ENCODE peak calls at places on chromosomes 12 and 14, in five cellular contexts. J is adrenal gland, I is SK-MEL-5, R is endodermal cell, A is ureter. V is an unnamed sample.

GRCh38 chr14:88614218-88614907 is 51.5 kb downstream of the ZC3H14 start:
- DNase-seq in I (no peak), A (no peak), J (no peak), R (no peak), V (no peak)

GRCh38 chr12:108129017-108129812 is at the start of gene WSCD2:
- DNase-seq in J (peak; percentile 23), A (peak; percentile 79), R (peak; percentile 99), I (no peak), V (peak; percentile 21)

GRCh38 chr12:89348894-89349669 is 3.2 kb downstream of the DUSP6 start:
- DNase-seq in I (peak; percentile 43), A (no peak), R (no peak), J (no peak), V (no peak)

GRCh38 chr12:47828967-47829482 is 9.3 kb upstream of the HDAC7 start:
- DNase-seq in I (peak; percentile 43), R (peak; percentile 88), A (peak; percentile 91), J (peak; percentile 84), V (peak; percentile 82)

GRCh38 chr12:52944683-52945388 is 4.1 kb upstream of the KRT18 start:
- DNase-seq in J (no peak), A (no peak), R (peak; percentile 73), I (no peak), V (no peak)

GRCh38 chr14:51488569-51489220 is 163.0 kb upstream of the FRMD6 start:
- DNase-seq in I (no peak), R (no peak), J (no peak), A (peak; percentile 65), V (no peak)

GRCh38 chr12:2283910-2284309 is 231.1 kb downstream of the CACNA1C start:
- DNase-seq in I (no peak), J (no peak), R (peak; percentile 57), A (no peak), V (peak; percentile 8)

GRCh38 chr14:105974902-105975301 is 448.5 kb downstream of the TMEM121 start:
- DNase-seq in I (peak; percentile 46), R (no peak), J (no peak), A (no peak), V (peak; percentile 19)

GRCh38 chr14:59688224-59689170 is 111.9 kb upstream of the CCDC175 start:
- DNase-seq in J (peak; percentile 33), R (peak; percentile 91), I (peak; percentile 79), A (no peak), V (peak; percentile 58)

GRCh38 chr12:18428416-18428815 is 167.1 kb downstream of the PIK3C2G start:
- DNase-seq in R (no peak), I (peak; percentile 39), A (no peak), J (no peak), V (no peak)

GRCh38 chr12:129001-129400 is 62.4 kb downstream of the IQSEC3 start:
- DNase-seq in J (no peak), A (no peak), I (no peak), R (no peak), V (no peak)

GRCh38 chr12:130609966-130610365 is 106.1 kb downstream of the RIMBP2 start:
- DNase-seq in J (no peak), A (no peak), I (no peak), R (peak; percentile 37), V (no peak)

GRCh38 chr12:4434721-4435425 is 10.7 kb downstream of the FGF6 start:
- DNase-seq in A (peak; percentile 18), J (no peak), R (peak; percentile 47), I (no peak), V (no peak)

GRCh38 chr12:71958056-71958455 is 19.4 kb downstream of the TPH2 start:
- DNase-seq in J (no peak), R (no peak), A (no peak), I (no peak), V (no peak)

GRCh38 chr12:106084048-106084671 is 54.6 kb downstream of the NUAK1 start:
- DNase-seq in R (peak; percentile 94), J (no peak), I (peak; percentile 26), A (no peak), V (no peak)

GRCh38 chr14:102213470-102213869 is 73.8 kb downstream of the WDR20 start:
- DNase-seq in A (no peak), J (no peak), I (no peak), R (no peak), V (no peak)

GRCh38 chr14:51993274-51993673 is 3.9 kb downstream of the RTRAF start:
- DNase-seq in A (no peak), R (no peak), I (no peak), J (no peak), V (no peak)

GRCh38 chr12:107844312-107844921 is 69.9 kb downstream of the ASCL4 start:
- DNase-seq in A (no peak), R (peak; percentile 88), I (no peak), J (no peak), V (no peak)

GRCh38 chr12:11726659-11727058 is 77.2 kb downstream of the ETV6 start:
- DNase-seq in J (no peak), A (no peak), R (no peak), I (no peak), V (no peak)

GRCh38 chr12:20339060-20339459 is 29.3 kb upstream of the PDE3A start:
- DNase-seq in J (no peak), R (no peak), I (no peak), A (no peak), V (no peak)

GRCh38 chr12:90075685-90076084 is 367.0 kb upstream of the ATP2B1 start:
- DNase-seq in J (no peak), R (no peak), I (no peak), A (no peak), V (no peak)

GRCh38 chr12:39372929-39373328 is 70.0 kb downstream of the KIF21A start:
- DNase-seq in A (no peak), R (no peak), J (no peak), I (no peak), V (no peak)

GRCh38 chr12:93111791-93112208 is 182.7 kb upstream of the EEA1 start:
- DNase-seq in A (no peak), J (no peak), R (no peak), I (no peak), V (no peak)

GRCh38 chr14:81533212-81533535 is 479 bp downstream of the SEL1L start:
- DNase-seq in I (no peak), J (no peak), A (no peak), R (no peak), V (no peak)

GRCh38 chr14:104599446-104599845 is 5.1 kb downstream of the TMEM179 start:
- DNase-seq in J (no peak), R (no peak), A (no peak), I (no peak), V (no peak)

GRCh38 chr12:101876861-101877815 is at the start of gene DRAM1:
- DNase-seq in I (peak; percentile 83), R (peak; percentile 96), J (peak; percentile 92), A (peak; percentile 93), V (peak; percentile 94)

GRCh38 chr12:119685375-119685774 is 17.4 kb downstream of the PRKAB1 start:
- DNase-seq in I (no peak), J (no peak), A (no peak), R (no peak), V (no peak)

GRCh38 chr12:22447223-22447622 is 97.1 kb downstream of the C2CD5 start:
- DNase-seq in A (no peak), J (no peak), R (no peak), I (no peak), V (no peak)

GRCh38 chr12:53205747-53206146 is 1.3 kb downstream of the ITGB7 start:
- DNase-seq in A (no peak), J (no peak), I (no peak), R (peak; percentile 49), V (peak; percentile 57)

GRCh38 chr12:127270193-127270592 is 996.8 kb upstream of the TMEM132C start:
- DNase-seq in A (no peak), I (peak; percentile 25), J (no peak), R (no peak), V (peak; percentile 12)

GRCh38 chr14:75341639-75342038 is 63.0 kb downstream of the FOS start:
- DNase-seq in A (no peak), R (no peak), J (no peak), I (no peak), V (no peak)

GRCh38 chr12:77402726-77403125 is 337.4 kb upstream of the E2F7 start:
- DNase-seq in J (no peak), A (no peak), R (no peak), I (peak; percentile 39), V (no peak)

V was measured in transverse colon.